ENCODE peak calls at places on chromosomes 16 and 17, in six cellular contexts. L, Z, M, J, G and X are unnamed samples.

GRCh38 chr17:38798614-38799500 is 499 bp downstream of the PIP4K2B start:
- DNase-seq in L (no peak), Z (peak; percentile 78), M (peak; percentile 25), J (no peak), G (peak; percentile 35), X (no peak)

GRCh38 chr17:1109606-1110523 is 69.9 kb downstream of the ABR start:
- DNase-seq in L (no peak), Z (no peak), M (no peak), J (no peak), G (no peak), X (no peak)

GRCh38 chr17:55155867-55156560 is 108.7 kb upstream of the HLF start:
- DNase-seq in L (no peak), Z (no peak), M (no peak), J (no peak), G (no peak), X (no peak)

GRCh38 chr16:54007504-54007903 is 279.1 kb downstream of the IRX3 start:
- DNase-seq in L (no peak), Z (no peak), M (no peak), J (no peak), G (no peak), X (no peak)

GRCh38 chr17:9162275-9162985 is 141.1 kb downstream of the NTN1 start:
- DNase-seq in L (no peak), Z (no peak), M (no peak), J (no peak), G (no peak), X (no peak)

GRCh38 chr17:38550661-38551060 is 55.1 kb downstream of the SRCIN1 start:
- DNase-seq in L (no peak), Z (peak; percentile 89), M (peak; percentile 72), J (no peak), G (peak; percentile 54), X (no peak)

GRCh38 chr16:84686702-84687298 is 13.0 kb upstream of the USP10 start:
- DNase-seq in L (no peak), Z (no peak), M (no peak), J (no peak), G (no peak), X (no peak)

GRCh38 chr16:27223226-27223610 is 19.9 kb downstream of the KDM8 start:
- DNase-seq in L (no peak), Z (no peak), M (no peak), J (no peak), G (no peak), X (no peak)